ENCODE peak calls at places on chromosomes 13 and 19, in seven cellular contexts. One of them, this sample, is unnamed.

GRCh38 chr13:112835344-112835743 is 133.7 kb upstream of the MCF2L start:
- DNase-seq in heart left ventricle: no peak
- DNase-seq in SK-N-SH: no peak
- DNase-seq in uterus: no peak
- DNase-seq in fibroblast of pulmonary artery: no peak
- DNase-seq in fibroblast of lung: no peak
- DNase-seq in AG04450: no peak
- DNase-seq in this sample: no peak

GRCh38 chr13:53137777-53138176 is 109.2 kb downstream of the OLFM4 start:
- DNase-seq in SK-N-SH: no peak
- DNase-seq in uterus: peak
- DNase-seq in AG04450: peak
- DNase-seq in heart left ventricle: no peak
- DNase-seq in fibroblast of lung: peak
- DNase-seq in fibroblast of pulmonary artery: peak
- DNase-seq in this sample: peak

GRCh38 chr13:52925775-52926285 is 77.4 kb upstream of the PCDH8 start:
- DNase-seq in uterus: no peak
- DNase-seq in fibroblast of lung: no peak
- DNase-seq in SK-N-SH: no peak
- DNase-seq in fibroblast of pulmonary artery: peak
- DNase-seq in AG04450: no peak
- DNase-seq in heart left ventricle: no peak
- DNase-seq in this sample: peak

GRCh38 chr13:59300347-59301165 is 863.2 kb downstream of the DIAPH3 start:
- DNase-seq in fibroblast of pulmonary artery: no peak
- DNase-seq in heart left ventricle: no peak
- DNase-seq in AG04450: no peak
- DNase-seq in SK-N-SH: no peak
- DNase-seq in fibroblast of lung: no peak
- DNase-seq in uterus: no peak
- DNase-seq in this sample: no peak

GRCh38 chr13:83824561-83824960 is 57.7 kb downstream of the SLITRK1 start:
- DNase-seq in fibroblast of pulmonary artery: no peak
- DNase-seq in AG04450: no peak
- DNase-seq in heart left ventricle: no peak
- DNase-seq in uterus: no peak
- DNase-seq in fibroblast of lung: no peak
- DNase-seq in SK-N-SH: no peak
- DNase-seq in this sample: no peak

GRCh38 chr19:4575267-4575793 is 15.8 kb upstream of the SEMA6B start:
- DNase-seq in fibroblast of pulmonary artery: peak
- DNase-seq in SK-N-SH: peak
- DNase-seq in heart left ventricle: peak
- DNase-seq in AG04450: peak
- DNase-seq in fibroblast of lung: peak
- DNase-seq in uterus: peak
- DNase-seq in this sample: peak

GRCh38 chr13:27355894-27356293 is 68.5 kb upstream of the GTF3A start:
- DNase-seq in fibroblast of lung: no peak
- DNase-seq in heart left ventricle: no peak
- DNase-seq in AG04450: no peak
- DNase-seq in SK-N-SH: no peak
- DNase-seq in fibroblast of pulmonary artery: no peak
- DNase-seq in uterus: no peak
- DNase-seq in this sample: no peak

GRCh38 chr19:49997709-49998108 is 27.5 kb downstream of the VRK3 start:
- DNase-seq in fibroblast of pulmonary artery: peak
- DNase-seq in SK-N-SH: peak
- DNase-seq in heart left ventricle: no peak
- DNase-seq in uterus: no peak
- DNase-seq in AG04450: no peak
- DNase-seq in fibroblast of lung: peak
- DNase-seq in this sample: no peak

GRCh38 chr19:41367848-41368301 is 3.9 kb upstream of the B9D2 start:
- DNase-seq in AG04450: peak
- DNase-seq in fibroblast of pulmonary artery: peak
- DNase-seq in uterus: no peak
- DNase-seq in heart left ventricle: no peak
- DNase-seq in fibroblast of lung: peak
- DNase-seq in SK-N-SH: no peak
- DNase-seq in this sample: peak

GRCh38 chr13:28387740-28388501 is 107.0 kb downstream of the FLT1 start:
- DNase-seq in uterus: no peak
- DNase-seq in fibroblast of lung: no peak
- DNase-seq in SK-N-SH: no peak
- DNase-seq in heart left ventricle: no peak
- DNase-seq in fibroblast of pulmonary artery: no peak
- DNase-seq in AG04450: no peak
- DNase-seq in this sample: no peak

GRCh38 chr19:14434543-14435319 is 1.6 kb downstream of the PKN1 start:
- DNase-seq in uterus: peak
- DNase-seq in AG04450: no peak
- DNase-seq in fibroblast of lung: peak
- DNase-seq in SK-N-SH: peak
- DNase-seq in heart left ventricle: peak
- DNase-seq in fibroblast of pulmonary artery: peak
- DNase-seq in this sample: peak

GRCh38 chr19:32018014-32018413 is 327.4 kb upstream of the ZNF507 start:
- DNase-seq in uterus: peak
- DNase-seq in heart left ventricle: no peak
- DNase-seq in fibroblast of lung: peak
- DNase-seq in fibroblast of pulmonary artery: no peak
- DNase-seq in AG04450: no peak
- DNase-seq in SK-N-SH: no peak
- DNase-seq in this sample: peak

GRCh38 chr19:18251587-18252369 is 22.5 kb downstream of the IQCN start:
- DNase-seq in uterus: peak
- DNase-seq in heart left ventricle: peak
- DNase-seq in AG04450: peak
- DNase-seq in fibroblast of lung: peak
- DNase-seq in fibroblast of pulmonary artery: peak
- DNase-seq in SK-N-SH: peak
- DNase-seq in this sample: peak

GRCh38 chr13:41017153-41017552 is 2.0 kb downstream of the ELF1 start:
- DNase-seq in SK-N-SH: no peak
- DNase-seq in fibroblast of lung: no peak
- DNase-seq in uterus: no peak
- DNase-seq in AG04450: no peak
- DNase-seq in fibroblast of pulmonary artery: no peak
- DNase-seq in heart left ventricle: no peak
- DNase-seq in this sample: no peak

GRCh38 chr19:18046066-18046718 is 38.2 kb downstream of the ARRDC2 start:
- DNase-seq in AG04450: no peak
- DNase-seq in uterus: peak
- DNase-seq in fibroblast of lung: peak
- DNase-seq in heart left ventricle: no peak
- DNase-seq in fibroblast of pulmonary artery: peak
- DNase-seq in SK-N-SH: no peak
- DNase-seq in this sample: peak

GRCh38 chr19:46606019-46606418 is 4.9 kb downstream of the CALM3 start:
- DNase-seq in fibroblast of pulmonary artery: no peak
- DNase-seq in fibroblast of lung: no peak
- DNase-seq in uterus: no peak
- DNase-seq in heart left ventricle: no peak
- DNase-seq in AG04450: no peak
- DNase-seq in SK-N-SH: no peak
- DNase-seq in this sample: no peak

GRCh38 chr19:34960103-34960805 is 3.8 kb downstream of the ZNF792 start:
- DNase-seq in fibroblast of lung: peak
- DNase-seq in AG04450: peak
- DNase-seq in uterus: no peak
- DNase-seq in SK-N-SH: no peak
- DNase-seq in heart left ventricle: no peak
- DNase-seq in fibroblast of pulmonary artery: peak
- DNase-seq in this sample: no peak

GRCh38 chr19:14441041-14441938 is 8.2 kb downstream of the PKN1 start:
- DNase-seq in heart left ventricle: no peak
- DNase-seq in fibroblast of pulmonary artery: no peak
- DNase-seq in fibroblast of lung: no peak
- DNase-seq in AG04450: no peak
- DNase-seq in uterus: no peak
- DNase-seq in SK-N-SH: peak
- DNase-seq in this sample: no peak

GRCh38 chr19:13398182-13398581 is 108.1 kb downstream of the CACNA1A start:
- DNase-seq in fibroblast of pulmonary artery: no peak
- DNase-seq in fibroblast of lung: no peak
- DNase-seq in uterus: no peak
- DNase-seq in AG04450: no peak
- DNase-seq in SK-N-SH: no peak
- DNase-seq in heart left ventricle: no peak
- DNase-seq in this sample: no peak

GRCh38 chr13:99873141-99873540 is 98.4 kb downstream of the ZIC5 start:
- DNase-seq in AG04450: no peak
- DNase-seq in heart left ventricle: no peak
- DNase-seq in uterus: no peak
- DNase-seq in fibroblast of pulmonary artery: no peak
- DNase-seq in SK-N-SH: no peak
- DNase-seq in fibroblast of lung: no peak
- DNase-seq in this sample: no peak

GRCh38 chr13:102913924-102914628 is 68.2 kb downstream of the ERCC5 start:
- DNase-seq in fibroblast of pulmonary artery: peak
- DNase-seq in heart left ventricle: no peak
- DNase-seq in AG04450: no peak
- DNase-seq in SK-N-SH: no peak
- DNase-seq in fibroblast of lung: peak
- DNase-seq in uterus: no peak
- DNase-seq in this sample: peak

GRCh38 chr19:39157275-39157996 is 31.9 kb downstream of the PAK4 start:
- DNase-seq in heart left ventricle: no peak
- DNase-seq in fibroblast of lung: peak
- DNase-seq in fibroblast of pulmonary artery: no peak
- DNase-seq in uterus: no peak
- DNase-seq in AG04450: no peak
- DNase-seq in SK-N-SH: no peak
- DNase-seq in this sample: no peak

GRCh38 chr13:88456155-88456554 is 785.0 kb downstream of the SLITRK5 start:
- DNase-seq in heart left ventricle: no peak
- DNase-seq in uterus: no peak
- DNase-seq in AG04450: no peak
- DNase-seq in SK-N-SH: no peak
- DNase-seq in fibroblast of pulmonary artery: no peak
- DNase-seq in fibroblast of lung: no peak
- DNase-seq in this sample: no peak

GRCh38 chr19:55857149-55857548 is 20.8 kb downstream of the NLRP4 start:
- DNase-seq in heart left ventricle: no peak
- DNase-seq in fibroblast of pulmonary artery: no peak
- DNase-seq in fibroblast of lung: no peak
- DNase-seq in SK-N-SH: no peak
- DNase-seq in uterus: no peak
- DNase-seq in AG04450: no peak
- DNase-seq in this sample: no peak

GRCh38 chr19:40284501-40285352 is at the start of gene AKT2:
- DNase-seq in fibroblast of pulmonary artery: peak
- DNase-seq in fibroblast of lung: peak
- DNase-seq in SK-N-SH: peak
- DNase-seq in heart left ventricle: peak
- DNase-seq in uterus: peak
- DNase-seq in AG04450: peak
- DNase-seq in this sample: peak

GRCh38 chr19:40284251-40284500 is 969 bp downstream of the AKT2 start:
- DNase-seq in fibroblast of pulmonary artery: no peak
- DNase-seq in heart left ventricle: no peak
- DNase-seq in AG04450: no peak
- DNase-seq in uterus: no peak
- DNase-seq in SK-N-SH: no peak
- DNase-seq in fibroblast of lung: no peak
- DNase-seq in this sample: no peak

GRCh38 chr19:40286674-40287421 is 1.7 kb upstream of the AKT2 start:
- DNase-seq in SK-N-SH: no peak
- DNase-seq in uterus: no peak
- DNase-seq in fibroblast of pulmonary artery: no peak
- DNase-seq in fibroblast of lung: no peak
- DNase-seq in heart left ventricle: no peak
- DNase-seq in AG04450: no peak
- DNase-seq in this sample: no peak

GRCh38 chr19:40286235-40286530 is 1.0 kb upstream of the AKT2 start:
- DNase-seq in heart left ventricle: no peak
- DNase-seq in SK-N-SH: no peak
- DNase-seq in fibroblast of pulmonary artery: no peak
- DNase-seq in fibroblast of lung: no peak
- DNase-seq in uterus: no peak
- DNase-seq in AG04450: no peak
- DNase-seq in this sample: no peak

GRCh38 chr19:40285353-40286234 is 449 bp upstream of the AKT2 start:
- DNase-seq in fibroblast of pulmonary artery: peak
- DNase-seq in heart left ventricle: peak
- DNase-seq in fibroblast of lung: peak
- DNase-seq in SK-N-SH: peak
- DNase-seq in uterus: peak
- DNase-seq in AG04450: peak
- DNase-seq in this sample: peak
- TF ChIP-seq CTCF in fibroblast of pulmonary artery: no peak
- TF ChIP-seq CTCF in heart left ventricle: no peak
- TF ChIP-seq CTCF in fibroblast of lung: no peak
- TF ChIP-seq CTCF in SK-N-SH: no peak
- TF ChIP-seq CTCF in uterus: peak
- TF ChIP-seq CTCF in AG04450: no peak
- TF ChIP-seq CTCF in this sample: no peak

GRCh38 chr13:66977156-66977555 is 253.0 kb downstream of the PCDH9 start:
- DNase-seq in fibroblast of pulmonary artery: no peak
- DNase-seq in uterus: no peak
- DNase-seq in heart left ventricle: no peak
- DNase-seq in SK-N-SH: no peak
- DNase-seq in AG04450: no peak
- DNase-seq in fibroblast of lung: no peak
- DNase-seq in this sample: peak
- H3K4me3 ChIP-seq in fibroblast of pulmonary artery: no peak
- H3K4me3 ChIP-seq in uterus: no peak
- H3K4me3 ChIP-seq in heart left ventricle: no peak
- H3K4me3 ChIP-seq in SK-N-SH: no peak
- H3K4me3 ChIP-seq in AG04450: no peak
- H3K4me3 ChIP-seq in fibroblast of lung: no peak
- H3K4me3 ChIP-seq in this sample: no peak

GRCh38 chr13:24407844-24408243 is 98.5 kb downstream of the C1QTNF9 start:
- DNase-seq in fibroblast of lung: no peak
- DNase-seq in heart left ventricle: no peak
- DNase-seq in SK-N-SH: no peak
- DNase-seq in uterus: no peak
- DNase-seq in AG04450: no peak
- DNase-seq in fibroblast of pulmonary artery: no peak
- DNase-seq in this sample: peak
- TF ChIP-seq CTCF in fibroblast of lung: peak
- TF ChIP-seq CTCF in heart left ventricle: no peak
- TF ChIP-seq CTCF in SK-N-SH: no peak
- TF ChIP-seq CTCF in uterus: no peak
- TF ChIP-seq CTCF in AG04450: peak
- TF ChIP-seq CTCF in fibroblast of pulmonary artery: peak
- TF ChIP-seq CTCF in this sample: no peak

DNA sequence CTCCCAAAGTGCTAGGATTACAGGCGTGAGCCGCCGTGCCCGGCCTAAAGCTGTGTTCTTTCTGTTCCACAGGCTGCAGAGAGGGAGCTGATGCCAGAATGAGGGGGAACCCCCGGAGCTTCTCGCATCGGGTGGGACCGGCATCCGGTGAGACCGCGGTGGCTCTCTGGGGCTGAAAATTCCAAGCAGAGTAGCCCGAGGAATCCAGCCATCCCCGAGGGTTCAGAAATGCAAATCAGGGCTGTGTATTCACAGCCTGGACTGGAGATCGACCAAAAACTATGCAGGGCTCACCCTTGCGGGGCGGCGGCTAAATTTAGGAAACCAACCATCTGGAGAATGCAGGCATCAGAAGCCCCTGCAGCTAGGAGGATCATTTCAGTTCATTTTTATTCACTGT is 99.2 kb downstream of the GNG7 start:
- DNase-seq in heart left ventricle: no peak
- DNase-seq in fibroblast of lung: peak
- DNase-seq in uterus: no peak
- DNase-seq in SK-N-SH: no peak
- DNase-seq in fibroblast of pulmonary artery: peak
- DNase-seq in AG04450: no peak
- DNase-seq in this sample: peak
- H3K4me3 ChIP-seq in heart left ventricle: peak
- H3K4me3 ChIP-seq in fibroblast of lung: peak
- H3K4me3 ChIP-seq in uterus: peak
- H3K4me3 ChIP-seq in SK-N-SH: no peak
- H3K4me3 ChIP-seq in fibroblast of pulmonary artery: peak
- H3K4me3 ChIP-seq in AG04450: peak
- H3K4me3 ChIP-seq in this sample: peak

This sample was measured in foreskin fibroblast.